ENCODE peak calls at places on chromosomes 11 and 22, in six cellular contexts. E is CD4-positive, alpha-beta T cell; R is posterior cingulate gyrus; L is Right ventricle myocardium inferior; X is globus pallidus; P is aorta. N is an unnamed sample.

GRCh38 chr11:68963779-68964178 is 17.0 kb downstream of the MRGPRD start:
- DNase-seq in E (no peak), P (peak; percentile 39), R (no peak), L (no peak), X (no peak), N (no peak)

GRCh38 chr11:2776351-2777061 is 76.7 kb upstream of the KCNQ1OT1 start:
- DNase-seq in L (peak; percentile 63), X (no peak), R (peak; percentile 83), E (no peak), P (peak; percentile 73), N (no peak)

GRCh38 chr11:123047265-123047946 is 14.5 kb downstream of the HSPA8 start:
- DNase-seq in R (no peak), P (no peak), L (no peak), E (no peak), X (no peak), N (no peak)

GRCh38 chr11:128210148-128210940 is 377.0 kb downstream of the ETS1 start:
- DNase-seq in X (no peak), P (no peak), R (no peak), L (no peak), E (no peak), N (no peak)

GRCh38 chr22:46587067-46587471 is 33.1 kb upstream of the GRAMD4 start:
- DNase-seq in E (no peak), R (peak; percentile 43), L (peak; percentile 46), X (no peak), P (peak; percentile 67), N (no peak)

GRCh38 chr11:104134760-104135159 is 29.2 kb downstream of the PDGFD start:
- DNase-seq in X (no peak), L (no peak), E (no peak), P (no peak), R (no peak), N (no peak)

GRCh38 chr11:1233351-1234053 is 10.6 kb downstream of the MUC5B start:
- DNase-seq in L (peak; percentile 62), R (peak; percentile 52), P (peak; percentile 59), X (no peak), E (no peak), N (no peak)

GRCh38 chr11:34052608-34053160 is 1.2 kb downstream of the CAPRIN1 start:
- DNase-seq in R (peak; percentile 79), P (peak; percentile 79), X (no peak), L (peak; percentile 71), E (peak; percentile 18), N (no peak)

GRCh38 chr11:9577032-9577431 is 3.6 kb downstream of the WEE1 start:
- DNase-seq in L (no peak), R (no peak), X (no peak), E (no peak), P (no peak), N (no peak)

GRCh38 chr11:108559904-108560303 is 33.7 kb downstream of the EXPH5 start:
- DNase-seq in X (no peak), R (no peak), E (no peak), L (no peak), P (no peak), N (no peak)

GRCh38 chr11:126162286-126163030 is 49.0 kb downstream of the RPUSD4 start:
- DNase-seq in E (no peak), L (no peak), P (no peak), R (no peak), X (no peak), N (no peak)

GRCh38 chr11:62725686-62726085 is 1.6 kb downstream of the HNRNPUL2 start:
- DNase-seq in P (no peak), R (no peak), E (no peak), X (no peak), L (no peak), N (no peak)

GRCh38 chr11:65382804-65383368 is 440 bp upstream of the SLC25A45 start:
- DNase-seq in R (peak; percentile 86), P (no peak), E (no peak), X (no peak), L (no peak), N (no peak)

GRCh38 chr11:111336582-111337256 is 38.4 kb downstream of the POU2AF3 start:
- DNase-seq in L (no peak), E (no peak), P (no peak), R (no peak), X (no peak), N (no peak)

GRCh38 chr11:134668076-134668475 is 256.0 kb upstream of the B3GAT1 start:
- DNase-seq in L (no peak), R (peak; percentile 75), E (no peak), P (no peak), X (no peak), N (no peak)

GRCh38 chr11:70557742-70558485 is 159.6 kb downstream of the CTTN start:
- DNase-seq in E (no peak), P (no peak), L (peak; percentile 56), X (no peak), R (peak; percentile 81), N (no peak)

GRCh38 chr11:36469063-36469462 is 41.0 kb downstream of the TRAF6 start:
- DNase-seq in X (no peak), P (no peak), R (no peak), L (no peak), E (no peak), N (no peak)

GRCh38 chr11:125416993-125417935 is 78.8 kb downstream of the FEZ1 start:
- DNase-seq in P (peak; percentile 54), X (no peak), R (peak; percentile 53), L (no peak), E (no peak), N (no peak)

GRCh38 chr11:73980001-73980960 is 2.4 kb downstream of the UCP2 start:
- DNase-seq in P (peak; percentile 70), R (peak; percentile 77), L (peak; percentile 77), X (no peak), E (peak; percentile 80), N (peak; percentile 55)

GRCh38 chr11:9884601-9885000 is 220.7 kb downstream of the SWAP70 start:
- DNase-seq in R (no peak), E (no peak), L (no peak), X (no peak), P (no peak), N (no peak)

GRCh38 chr11:104522650-104523049 is 358.7 kb upstream of the PDGFD start:
- DNase-seq in P (no peak), E (no peak), L (no peak), X (no peak), R (no peak), N (no peak)

GRCh38 chr11:60130496-60130895 is 42.0 kb downstream of the MS4A2 start:
- DNase-seq in E (no peak), R (no peak), L (no peak), X (peak; percentile 4), P (no peak), N (no peak)

GRCh38 chr11:69938206-69938605 is 119.0 kb upstream of the FGF3 start:
- DNase-seq in E (no peak), R (no peak), P (peak; percentile 47), X (no peak), L (no peak), N (no peak)

GRCh38 chr11:109865558-109866186 is 227.5 kb upstream of the ZC3H12C start:
- DNase-seq in L (peak; percentile 64), E (no peak), R (peak; percentile 92), P (no peak), X (no peak), N (no peak)

GRCh38 chr11:77819921-77820564 is 479 bp downstream of the RSF1 start:
- DNase-seq in X (peak; percentile 43), P (peak; percentile 84), R (peak; percentile 85), E (peak; percentile 16), L (no peak), N (peak; percentile 31)

GRCh38 chr11:7890417-7891179 is 40.5 kb downstream of the OR10A6 start:
- DNase-seq in E (no peak), P (no peak), X (no peak), L (no peak), R (no peak), N (no peak)

N was measured in effector CD8-positive, alpha-beta T cell.